ENCODE peak calls at places on chromosomes 16 and 17, in four cellular contexts. P, G, Q and I are unnamed samples.

GRCh38 chr17:34252138-34252889 is 2.8 kb upstream of the CCL2 start:
- DNase-seq in P (peak), G (peak), Q (peak), I (peak)

GRCh38 chr16:3980311-3981111 is 100.0 kb upstream of the CREBBP start:
- DNase-seq in P (no peak), G (no peak), Q (no peak), I (no peak)

GRCh38 chr17:54864636-54865420 is 35.8 kb upstream of the TOM1L1 start:
- DNase-seq in P (no peak), G (no peak), Q (no peak), I (no peak)

GRCh38 chr16:72467157-72467759 is 295.3 kb upstream of the PMFBP1 start:
- DNase-seq in P (no peak), G (peak), Q (no peak), I (no peak)

GRCh38 chr16:81873843-81874752 is 95.0 kb downstream of the PLCG2 start:
- DNase-seq in P (peak), G (peak), Q (no peak), I (peak)

GRCh38 chr16:69307091-69307490 is 4.1 kb upstream of the VPS4A start:
- DNase-seq in P (no peak), G (no peak), Q (no peak), I (no peak)

GRCh38 chr16:87963400-87963799 is 12.2 kb downstream of the BANP start:
- DNase-seq in P (no peak), G (no peak), Q (no peak), I (no peak)

GRCh38 chr17:68840073-68840472 is 115.1 kb downstream of the ABCA8 start:
- DNase-seq in P (no peak), G (no peak), Q (peak), I (no peak)

GRCh38 chr17:14303343-14304221 is 2.7 kb downstream of the HS3ST3B1 start:
- DNase-seq in P (no peak), G (no peak), Q (no peak), I (no peak)

GRCh38 chr16:84406006-84406963 is 37.9 kb downstream of the ATP2C2 start:
- DNase-seq in P (no peak), G (no peak), Q (no peak), I (no peak)

GRCh38 chr16:19583665-19584300 is 28.3 kb downstream of the VPS35L start:
- DNase-seq in P (no peak), G (peak), Q (no peak), I (no peak)

GRCh38 chr17:35630530-35631148 is 43.5 kb downstream of the AP2B1 start:
- DNase-seq in P (no peak), G (no peak), Q (no peak), I (no peak)

GRCh38 chr17:75338335-75338734 is 49.1 kb upstream of the SLC25A19 start:
- DNase-seq in P (no peak), G (no peak), Q (no peak), I (no peak)

GRCh38 chr17:73020110-73020509 is 72.4 kb downstream of the SLC39A11 start:
- DNase-seq in P (no peak), G (no peak), Q (no peak), I (no peak)

GRCh38 chr17:37047631-37048104 is 98.9 kb downstream of the AATF start:
- DNase-seq in P (peak), G (peak), Q (peak), I (peak)

GRCh38 chr17:82055023-82055964 is 3.6 kb downstream of the GPS1 start:
- DNase-seq in P (no peak), G (no peak), Q (peak), I (no peak)

GRCh38 chr17:2707721-2708584 is 3.6 kb downstream of the CLUH start:
- DNase-seq in P (no peak), G (peak), Q (peak), I (peak)

GRCh38 chr16:1745900-1746692 is 25.2 kb downstream of the NME3 start:
- DNase-seq in P (no peak), G (no peak), Q (no peak), I (no peak)

GRCh38 chr17:49414271-49414621 is 436 bp downstream of the PHB1 start:
- DNase-seq in P (no peak), G (peak), Q (no peak), I (no peak)

GRCh38 chr16:28604186-28604565 is 5.7 kb downstream of the SULT1A1 start:
- DNase-seq in P (no peak), G (no peak), Q (no peak), I (no peak)

GRCh38 chr17:8922451-8922850 is 43.1 kb downstream of the PIK3R5 start:
- DNase-seq in P (no peak), G (no peak), Q (no peak), I (no peak)

GRCh38 chr17:80415626-80416042 is 667 bp downstream of the ENDOV start:
- DNase-seq in P (no peak), G (no peak), Q (no peak), I (no peak)

GRCh38 chr17:80413771-80414507 is 1.0 kb upstream of the ENDOV start:
- DNase-seq in P (no peak), G (no peak), Q (no peak), I (no peak)

GRCh38 chr17:80414803-80415625 is at the start of gene ENDOV:
- DNase-seq in P (peak), G (peak), Q (peak), I (peak)

GRCh38 chr17:80416260-80416939 is 1.4 kb downstream of the ENDOV start:
- DNase-seq in P (no peak), G (no peak), Q (no peak), I (no peak)

GRCh38 chr17:80414508-80414802 is 512 bp upstream of the ENDOV start:
- DNase-seq in P (no peak), G (no peak), Q (no peak), I (no peak)
- TF ChIP-seq CTCF in P (no peak), G (no peak), Q (no peak), I (no peak)

GRCh38 chr16:62256406-62256805 is 220.2 kb upstream of the CDH8 start:
- DNase-seq in P (no peak), G (no peak), Q (no peak), I (no peak)
- TF ChIP-seq CTCF in P (no peak), G (no peak), Q (no peak), I (peak)

GRCh38 chr17:76793775-76794174 is 55.9 kb downstream of the MFSD11 start:
- DNase-seq in P (no peak), G (no peak), Q (no peak), I (no peak)
- TF ChIP-seq CTCF in P (no peak), G (no peak), Q (no peak), I (no peak)

DNA sequence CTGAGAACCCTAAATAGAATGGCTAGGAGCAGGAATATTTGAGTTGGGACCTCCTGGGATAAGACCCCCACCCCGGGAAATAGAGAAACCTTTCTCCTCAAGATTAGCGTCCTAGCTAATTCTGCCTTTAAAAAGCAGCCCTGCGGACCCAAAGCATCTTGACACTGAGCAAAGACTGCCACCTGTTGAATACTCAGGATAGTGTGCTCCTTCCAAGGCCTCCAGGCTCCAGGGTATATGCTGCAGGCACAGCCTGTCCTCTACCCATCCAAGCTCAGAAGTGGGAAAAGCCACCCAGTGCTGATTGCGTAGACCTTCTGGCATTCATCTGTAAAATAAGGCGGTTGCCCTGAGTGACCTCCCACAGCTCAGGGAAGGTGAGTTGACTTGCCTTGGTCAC is 456.2 kb upstream of the DYNLRB2 start:
- DNase-seq in P (no peak), G (peak), Q (peak), I (peak)
- TF ChIP-seq CTCF in P (peak), G (no peak), Q (peak), I (peak)

GRCh38 chr17:7435676-7436555 is 681 bp downstream of the TMEM102 start:
- DNase-seq in P (peak), G (peak), Q (peak), I (peak)
- TF ChIP-seq CTCF in P (no peak), G (no peak), Q (no peak), I (no peak)

GRCh38 chr17:76784926-76785325 is 47.0 kb downstream of the MFSD11 start:
- DNase-seq in P (no peak), G (no peak), Q (no peak), I (no peak)

GRCh38 chr17:76783146-76783545 is 45.2 kb downstream of the MFSD11 start:
- DNase-seq in P (no peak), G (no peak), Q (no peak), I (no peak)

DNA sequence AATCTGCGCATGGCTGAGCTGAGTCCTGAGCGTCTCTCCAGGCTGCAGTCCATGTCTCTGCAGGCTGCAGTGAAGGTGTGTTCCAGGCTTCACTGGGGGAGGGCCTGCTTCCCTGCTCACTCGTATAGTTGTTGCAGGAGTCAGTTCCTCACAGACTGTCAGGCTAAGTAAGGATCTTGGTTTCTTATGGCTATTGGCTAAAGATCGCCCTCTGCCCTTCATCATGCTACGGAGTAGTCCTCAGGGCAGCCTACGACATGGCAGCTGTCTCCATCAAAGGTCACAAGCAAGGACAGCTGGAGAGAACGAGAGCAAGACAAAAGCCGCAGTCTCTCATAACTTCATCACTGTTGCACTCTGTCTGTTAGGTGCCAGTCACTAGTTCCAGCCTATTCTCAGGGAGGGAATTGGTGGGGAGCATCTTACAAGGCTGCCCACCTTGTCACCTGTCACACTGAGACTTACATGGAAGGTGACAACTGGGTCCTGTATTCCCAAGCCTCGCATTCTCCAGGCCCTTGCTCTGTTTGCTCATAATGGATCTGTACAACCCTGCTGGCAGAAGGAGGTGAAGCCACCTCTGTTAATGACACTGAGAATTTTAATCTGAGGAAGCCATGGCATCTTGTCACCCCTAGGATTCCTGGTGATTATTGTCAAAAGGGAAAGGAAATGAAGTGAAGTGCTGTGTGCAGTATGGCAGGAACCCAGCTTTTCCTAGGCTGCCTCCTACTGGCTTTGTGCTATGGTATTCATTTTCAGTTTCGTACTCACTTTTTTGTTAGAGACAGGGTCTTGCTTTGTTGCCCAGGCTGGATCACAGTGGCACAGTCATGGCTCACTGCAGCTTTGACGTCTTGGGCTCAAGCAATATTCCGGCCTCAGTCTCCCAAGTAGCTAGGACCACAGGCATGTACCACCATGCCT is 43.4 kb downstream of the MFSD11 start:
- DNase-seq in P (no peak), G (no peak), Q (no peak), I (no peak)
- TF ChIP-seq CTCF in P (no peak), G (no peak), Q (no peak), I (no peak)

GRCh38 chr17:16286947-16287562 is 66.2 kb downstream of the CENPV start:
- DNase-seq in P (no peak), G (peak), Q (peak), I (peak)
- TF ChIP-seq CTCF in P (no peak), G (no peak), Q (no peak), I (peak)

GRCh38 chr17:29954405-29954804 is 13.0 kb downstream of the EFCAB5 start:
- DNase-seq in P (no peak), G (no peak), Q (no peak), I (no peak)
- TF ChIP-seq CTCF in P (no peak), G (no peak), Q (no peak), I (no peak)

GRCh38 chr16:89130448-89130847 is 36.8 kb downstream of the ACSF3 start:
- DNase-seq in P (no peak), G (no peak), Q (no peak), I (peak)

GRCh38 chr16:89133457-89134127 is 38.0 kb upstream of the CDH15 start:
- DNase-seq in P (no peak), G (no peak), Q (no peak), I (no peak)

GRCh38 chr16:89134269-89134668 is 37.3 kb upstream of the CDH15 start:
- DNase-seq in P (no peak), G (no peak), Q (no peak), I (peak)

GRCh38 chr16:89131783-89132182 is 38.1 kb downstream of the ACSF3 start:
- DNase-seq in P (no peak), G (no peak), Q (no peak), I (peak)

DNA sequence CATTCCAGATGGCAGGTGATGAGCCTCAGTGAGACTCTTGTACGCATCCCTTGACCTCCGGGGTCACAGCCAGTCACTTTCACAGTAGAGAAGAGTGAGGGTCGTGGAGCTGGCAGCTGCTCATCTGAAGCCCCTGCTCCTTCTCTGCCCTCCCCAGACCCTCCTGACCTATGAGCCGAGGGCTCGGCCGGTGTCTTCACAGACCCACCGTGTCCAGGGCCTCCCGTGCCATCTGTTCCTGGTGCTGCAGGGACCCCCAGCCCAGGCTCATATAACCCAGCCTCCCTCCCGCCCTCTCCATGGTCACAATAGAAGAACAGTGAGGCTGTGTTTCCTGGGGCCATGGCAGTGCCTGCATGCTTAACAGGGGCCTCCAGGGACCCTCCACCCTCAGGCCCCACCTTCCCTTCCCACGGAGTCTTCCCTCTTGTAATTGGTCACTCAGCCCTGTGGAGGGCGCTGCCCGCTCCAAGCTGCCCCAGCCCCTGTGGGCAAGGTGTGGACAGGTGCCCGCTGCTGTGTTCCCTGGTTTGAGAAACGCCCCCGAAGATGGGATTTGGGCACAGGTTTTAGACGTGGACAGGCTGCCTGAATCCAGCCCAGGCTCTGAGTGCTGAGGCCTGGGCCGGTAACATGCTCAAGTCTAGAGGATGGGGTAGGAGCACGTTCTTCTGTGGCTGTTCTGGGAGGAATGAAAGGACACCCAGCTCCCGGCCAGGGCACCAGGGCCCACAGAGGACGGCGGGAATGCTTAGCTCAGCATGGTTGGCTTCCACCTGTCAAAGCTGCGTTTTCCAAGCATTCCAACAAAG is 38.7 kb downstream of the ACSF3 start:
- DNase-seq in P (no peak), G (no peak), Q (no peak), I (peak)
- TF ChIP-seq CTCF in P (no peak), G (no peak), Q (no peak), I (no peak)

DNA sequence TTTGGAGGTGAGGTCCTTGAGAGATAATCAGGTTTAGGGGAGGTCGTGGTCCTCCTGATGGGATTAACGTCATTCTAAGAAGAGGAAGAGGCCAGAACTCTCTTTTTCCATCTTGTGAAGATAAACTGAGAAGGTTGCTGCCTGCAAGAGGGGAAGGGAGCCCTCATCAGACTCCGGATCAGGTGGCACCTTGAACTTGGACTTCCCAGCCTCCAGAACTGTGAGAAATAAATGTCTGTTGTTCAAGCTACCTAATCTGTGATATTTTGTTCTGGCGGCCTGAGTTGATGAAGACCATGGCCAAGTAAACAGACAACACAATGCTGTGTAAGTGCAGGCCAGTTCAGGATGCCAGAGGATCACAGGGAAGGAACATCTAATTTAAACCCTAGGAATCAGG is 10.9 kb upstream of the PRKCB start:
- DNase-seq in P (no peak), G (no peak), Q (no peak), I (no peak)
- TF ChIP-seq CTCF in P (no peak), G (no peak), Q (no peak), I (no peak)